ENCODE peak calls at places on chromosomes 16 and 17, in eight cellular contexts. One of them, this sample, is unnamed.

GRCh38 chr16:68079616-68080344 is 5.4 kb upstream of the NFATC3 start:
- DNase-seq in sigmoid colon: peak; percentile 84
- DNase-seq in A549: no peak
- DNase-seq in right lobe of liver: peak; percentile 88
- DNase-seq in stomach: peak; percentile 54
- DNase-seq in CD4-positive, CD25-positive, alpha-beta regulatory T cell: peak; percentile 49
- DNase-seq in CD8-positive, alpha-beta T cell: peak; percentile 39
- DNase-seq in RWPE1: no peak
- DNase-seq in this sample: no peak

GRCh38 chr16:50697881-50698767 is 4.7 kb downstream of the NOD2 start:
- DNase-seq in sigmoid colon: no peak
- DNase-seq in A549: no peak
- DNase-seq in right lobe of liver: peak; percentile 56
- DNase-seq in stomach: peak; percentile 40
- DNase-seq in CD4-positive, CD25-positive, alpha-beta regulatory T cell: no peak
- DNase-seq in CD8-positive, alpha-beta T cell: no peak
- DNase-seq in RWPE1: no peak
- DNase-seq in this sample: no peak

GRCh38 chr16:71540-72341 is 690 bp downstream of the RHBDF1 start:
- DNase-seq in sigmoid colon: peak; percentile 93
- DNase-seq in A549: peak; percentile 81
- DNase-seq in right lobe of liver: no peak
- DNase-seq in stomach: peak; percentile 57
- DNase-seq in CD4-positive, CD25-positive, alpha-beta regulatory T cell: no peak
- DNase-seq in CD8-positive, alpha-beta T cell: no peak
- DNase-seq in RWPE1: peak; percentile 96
- DNase-seq in this sample: no peak

GRCh38 chr17:60904582-60904981 is 226.9 kb downstream of the BCAS3 start:
- DNase-seq in sigmoid colon: no peak
- DNase-seq in A549: no peak
- DNase-seq in right lobe of liver: no peak
- DNase-seq in stomach: no peak
- DNase-seq in CD4-positive, CD25-positive, alpha-beta regulatory T cell: no peak
- DNase-seq in CD8-positive, alpha-beta T cell: no peak
- DNase-seq in RWPE1: no peak
- DNase-seq in this sample: no peak

GRCh38 chr17:2957631-2958286 is 105.6 kb downstream of the OR1D5 start:
- DNase-seq in sigmoid colon: peak; percentile 50
- DNase-seq in A549: no peak
- DNase-seq in right lobe of liver: peak; percentile 23
- DNase-seq in stomach: peak; percentile 20
- DNase-seq in CD4-positive, CD25-positive, alpha-beta regulatory T cell: no peak
- DNase-seq in CD8-positive, alpha-beta T cell: no peak
- DNase-seq in RWPE1: no peak
- DNase-seq in this sample: no peak

GRCh38 chr17:2883544-2884203 is 87.4 kb downstream of the RAP1GAP2 start:
- DNase-seq in sigmoid colon: no peak
- DNase-seq in A549: peak; percentile 71
- DNase-seq in right lobe of liver: no peak
- DNase-seq in stomach: no peak
- DNase-seq in CD4-positive, CD25-positive, alpha-beta regulatory T cell: no peak
- DNase-seq in CD8-positive, alpha-beta T cell: no peak
- DNase-seq in RWPE1: peak; percentile 77
- DNase-seq in this sample: no peak

GRCh38 chr17:79800325-79801155 is 3.7 kb upstream of the CBX8 start:
- DNase-seq in sigmoid colon: no peak
- DNase-seq in A549: no peak
- DNase-seq in right lobe of liver: no peak
- DNase-seq in stomach: no peak
- DNase-seq in CD4-positive, CD25-positive, alpha-beta regulatory T cell: no peak
- DNase-seq in CD8-positive, alpha-beta T cell: no peak
- DNase-seq in RWPE1: no peak
- DNase-seq in this sample: no peak

GRCh38 chr16:29992371-29992967 is 2.9 kb downstream of the HIRIP3 start:
- DNase-seq in sigmoid colon: no peak
- DNase-seq in A549: no peak
- DNase-seq in right lobe of liver: no peak
- DNase-seq in stomach: no peak
- DNase-seq in CD4-positive, CD25-positive, alpha-beta regulatory T cell: no peak
- DNase-seq in CD8-positive, alpha-beta T cell: no peak
- DNase-seq in RWPE1: no peak
- DNase-seq in this sample: no peak

GRCh38 chr17:73323622-73324455 is 12.0 kb upstream of the CDC42EP4 start:
- DNase-seq in sigmoid colon: no peak
- DNase-seq in A549: no peak
- DNase-seq in right lobe of liver: no peak
- DNase-seq in stomach: no peak
- DNase-seq in CD4-positive, CD25-positive, alpha-beta regulatory T cell: no peak
- DNase-seq in CD8-positive, alpha-beta T cell: no peak
- DNase-seq in RWPE1: no peak
- DNase-seq in this sample: no peak

GRCh38 chr17:976316-976715 is 3.3 kb downstream of the NXN start:
- DNase-seq in sigmoid colon: no peak
- DNase-seq in A549: no peak
- DNase-seq in right lobe of liver: no peak
- DNase-seq in stomach: no peak
- DNase-seq in CD4-positive, CD25-positive, alpha-beta regulatory T cell: no peak
- DNase-seq in CD8-positive, alpha-beta T cell: no peak
- DNase-seq in RWPE1: no peak
- DNase-seq in this sample: no peak

GRCh38 chr17:61002316-61002736 is 324.7 kb downstream of the BCAS3 start:
- DNase-seq in sigmoid colon: no peak
- DNase-seq in A549: peak; percentile 63
- DNase-seq in right lobe of liver: no peak
- DNase-seq in stomach: no peak
- DNase-seq in CD4-positive, CD25-positive, alpha-beta regulatory T cell: no peak
- DNase-seq in CD8-positive, alpha-beta T cell: no peak
- DNase-seq in RWPE1: peak; percentile 12
- DNase-seq in this sample: no peak

GRCh38 chr16:13193721-13194120 is 292.3 kb downstream of the SHISA9 start:
- DNase-seq in sigmoid colon: no peak
- DNase-seq in A549: no peak
- DNase-seq in right lobe of liver: no peak
- DNase-seq in stomach: no peak
- DNase-seq in CD4-positive, CD25-positive, alpha-beta regulatory T cell: no peak
- DNase-seq in CD8-positive, alpha-beta T cell: no peak
- DNase-seq in RWPE1: no peak
- DNase-seq in this sample: no peak

GRCh38 chr16:84881702-84882521 is 62.1 kb downstream of the CRISPLD2 start:
- DNase-seq in sigmoid colon: no peak
- DNase-seq in A549: peak; percentile 67
- DNase-seq in right lobe of liver: no peak
- DNase-seq in stomach: no peak
- DNase-seq in CD4-positive, CD25-positive, alpha-beta regulatory T cell: no peak
- DNase-seq in CD8-positive, alpha-beta T cell: no peak
- DNase-seq in RWPE1: peak; percentile 38
- DNase-seq in this sample: no peak

GRCh38 chr17:27319536-27320221 is 25.8 kb downstream of the WSB1 start:
- DNase-seq in sigmoid colon: peak; percentile 94
- DNase-seq in A549: no peak
- DNase-seq in right lobe of liver: peak; percentile 71
- DNase-seq in stomach: peak; percentile 88
- DNase-seq in CD4-positive, CD25-positive, alpha-beta regulatory T cell: no peak
- DNase-seq in CD8-positive, alpha-beta T cell: no peak
- DNase-seq in RWPE1: no peak
- DNase-seq in this sample: no peak

GRCh38 chr17:16938496-16939270 is 33.2 kb downstream of the TNFRSF13B start:
- DNase-seq in sigmoid colon: peak; percentile 37
- DNase-seq in A549: no peak
- DNase-seq in right lobe of liver: no peak
- DNase-seq in stomach: peak; percentile 18
- DNase-seq in CD4-positive, CD25-positive, alpha-beta regulatory T cell: no peak
- DNase-seq in CD8-positive, alpha-beta T cell: no peak
- DNase-seq in RWPE1: no peak
- DNase-seq in this sample: no peak

DNA sequence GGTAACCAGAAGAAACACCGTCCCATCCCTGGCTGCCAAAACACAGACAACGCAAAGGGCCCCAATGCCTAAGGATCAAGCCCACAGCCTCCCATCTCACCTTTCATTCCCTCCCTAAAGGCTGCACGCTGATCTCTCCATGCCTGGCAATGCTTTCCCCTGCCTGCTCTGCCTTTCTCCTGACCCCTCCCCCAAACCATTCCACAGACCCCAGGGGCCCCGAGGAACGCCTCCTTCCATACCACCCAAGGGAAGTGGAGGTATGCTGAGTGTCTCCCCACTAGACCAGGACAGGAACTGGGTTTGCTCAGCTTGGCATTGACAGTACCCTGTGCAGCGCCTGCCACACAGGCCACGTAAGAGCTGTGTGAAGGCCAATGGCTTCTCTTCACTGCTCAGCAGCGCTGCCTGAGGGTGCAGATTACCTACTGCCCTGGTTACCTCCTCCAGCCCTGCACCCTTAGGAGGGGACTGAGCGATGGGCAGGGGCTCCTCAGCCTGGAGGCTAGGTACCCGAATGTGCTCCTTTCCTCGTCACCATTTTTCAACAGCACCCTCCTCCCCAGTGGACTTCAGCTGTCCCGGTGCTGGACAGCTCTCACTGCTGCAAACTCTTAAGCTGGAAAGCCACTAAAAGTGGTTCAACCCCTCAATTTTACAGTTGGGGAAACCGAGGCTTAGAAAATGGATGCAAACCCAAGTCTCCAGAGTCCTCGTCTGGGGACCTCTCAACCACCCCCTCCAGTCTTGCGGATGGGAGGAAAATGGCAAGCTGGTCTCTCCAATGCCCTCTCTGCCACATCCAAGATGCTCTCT is 45.0 kb downstream of the SRCIN1 start:
- DNase-seq in sigmoid colon: no peak
- DNase-seq in A549: no peak
- DNase-seq in right lobe of liver: no peak
- DNase-seq in stomach: no peak
- DNase-seq in CD4-positive, CD25-positive, alpha-beta regulatory T cell: no peak
- DNase-seq in CD8-positive, alpha-beta T cell: no peak
- DNase-seq in RWPE1: no peak
- DNase-seq in this sample: no peak
- H3K27ac ChIP-seq in sigmoid colon: no peak overlapping the region
- H3K27ac ChIP-seq in A549: no peak overlapping the region
- H3K27ac ChIP-seq in right lobe of liver: no peak overlapping the region
- H3K27ac ChIP-seq in stomach: no peak overlapping the region
- H3K27ac ChIP-seq in CD4-positive, CD25-positive, alpha-beta regulatory T cell: no peak overlapping the region
- H3K27ac ChIP-seq in CD8-positive, alpha-beta T cell: no peak overlapping the region
- H3K27ac ChIP-seq in RWPE1: no peak overlapping the region
- H3K27ac ChIP-seq in this sample: no peak overlapping the region

GRCh38 chr16:15418206-15418605 is 16.2 kb upstream of the BMERB1 start:
- DNase-seq in sigmoid colon: no peak
- DNase-seq in A549: no peak
- DNase-seq in right lobe of liver: no peak
- DNase-seq in stomach: no peak
- DNase-seq in CD4-positive, CD25-positive, alpha-beta regulatory T cell: no peak
- DNase-seq in CD8-positive, alpha-beta T cell: no peak
- DNase-seq in RWPE1: no peak
- DNase-seq in this sample: no peak
- H3K27ac ChIP-seq in sigmoid colon: no peak overlapping the region
- H3K27ac ChIP-seq in A549: no peak overlapping the region
- H3K27ac ChIP-seq in right lobe of liver: no peak overlapping the region
- H3K27ac ChIP-seq in stomach: no peak overlapping the region
- H3K27ac ChIP-seq in CD4-positive, CD25-positive, alpha-beta regulatory T cell: no peak overlapping the region
- H3K27ac ChIP-seq in CD8-positive, alpha-beta T cell: no peak overlapping the region
- H3K27ac ChIP-seq in RWPE1: no peak overlapping the region
- H3K27ac ChIP-seq in this sample: no peak overlapping the region

GRCh38 chr17:57606111-57606875 is 138.8 kb downstream of the CCDC182 start:
- DNase-seq in sigmoid colon: no peak
- DNase-seq in A549: no peak
- DNase-seq in right lobe of liver: no peak
- DNase-seq in stomach: no peak
- DNase-seq in CD4-positive, CD25-positive, alpha-beta regulatory T cell: no peak
- DNase-seq in CD8-positive, alpha-beta T cell: no peak
- DNase-seq in RWPE1: no peak
- DNase-seq in this sample: no peak
- H3K27ac ChIP-seq in sigmoid colon: no peak overlapping the region
- H3K27ac ChIP-seq in A549: no peak overlapping the region
- H3K27ac ChIP-seq in right lobe of liver: no peak overlapping the region
- H3K27ac ChIP-seq in stomach: peak overlapping the region; percentile 75
- H3K27ac ChIP-seq in CD4-positive, CD25-positive, alpha-beta regulatory T cell: peak overlapping the region; percentile 85
- H3K27ac ChIP-seq in CD8-positive, alpha-beta T cell: peak overlapping the region; percentile 67
- H3K27ac ChIP-seq in RWPE1: no peak overlapping the region
- H3K27ac ChIP-seq in this sample: no peak overlapping the region

GRCh38 chr16:3655030-3655790 is 719 bp downstream of the DNASE1 start:
- DNase-seq in sigmoid colon: peak; percentile 55
- DNase-seq in A549: no peak
- DNase-seq in right lobe of liver: peak; percentile 45
- DNase-seq in stomach: no peak
- DNase-seq in CD4-positive, CD25-positive, alpha-beta regulatory T cell: no peak
- DNase-seq in CD8-positive, alpha-beta T cell: no peak
- DNase-seq in RWPE1: no peak
- DNase-seq in this sample: no peak

GRCh38 chr16:3654249-3654991 is at the start of gene DNASE1:
- DNase-seq in sigmoid colon: peak; percentile 71
- DNase-seq in A549: peak; percentile 80
- DNase-seq in right lobe of liver: peak; percentile 66
- DNase-seq in stomach: peak; percentile 66
- DNase-seq in CD4-positive, CD25-positive, alpha-beta regulatory T cell: peak; percentile 31
- DNase-seq in CD8-positive, alpha-beta T cell: peak; percentile 13
- DNase-seq in RWPE1: peak; percentile 60
- DNase-seq in this sample: peak; percentile 27

GRCh38 chr16:3659200-3659599 is 4.7 kb downstream of the DNASE1 start:
- DNase-seq in sigmoid colon: peak; percentile 2
- DNase-seq in A549: no peak
- DNase-seq in right lobe of liver: no peak
- DNase-seq in stomach: no peak
- DNase-seq in CD4-positive, CD25-positive, alpha-beta regulatory T cell: no peak
- DNase-seq in CD8-positive, alpha-beta T cell: no peak
- DNase-seq in RWPE1: no peak
- DNase-seq in this sample: no peak

GRCh38 chr16:3655791-3656490 is 1.4 kb downstream of the DNASE1 start:
- DNase-seq in sigmoid colon: peak; percentile 47
- DNase-seq in A549: no peak
- DNase-seq in right lobe of liver: no peak
- DNase-seq in stomach: no peak
- DNase-seq in CD4-positive, CD25-positive, alpha-beta regulatory T cell: no peak
- DNase-seq in CD8-positive, alpha-beta T cell: no peak
- DNase-seq in RWPE1: no peak
- DNase-seq in this sample: no peak

DNA sequence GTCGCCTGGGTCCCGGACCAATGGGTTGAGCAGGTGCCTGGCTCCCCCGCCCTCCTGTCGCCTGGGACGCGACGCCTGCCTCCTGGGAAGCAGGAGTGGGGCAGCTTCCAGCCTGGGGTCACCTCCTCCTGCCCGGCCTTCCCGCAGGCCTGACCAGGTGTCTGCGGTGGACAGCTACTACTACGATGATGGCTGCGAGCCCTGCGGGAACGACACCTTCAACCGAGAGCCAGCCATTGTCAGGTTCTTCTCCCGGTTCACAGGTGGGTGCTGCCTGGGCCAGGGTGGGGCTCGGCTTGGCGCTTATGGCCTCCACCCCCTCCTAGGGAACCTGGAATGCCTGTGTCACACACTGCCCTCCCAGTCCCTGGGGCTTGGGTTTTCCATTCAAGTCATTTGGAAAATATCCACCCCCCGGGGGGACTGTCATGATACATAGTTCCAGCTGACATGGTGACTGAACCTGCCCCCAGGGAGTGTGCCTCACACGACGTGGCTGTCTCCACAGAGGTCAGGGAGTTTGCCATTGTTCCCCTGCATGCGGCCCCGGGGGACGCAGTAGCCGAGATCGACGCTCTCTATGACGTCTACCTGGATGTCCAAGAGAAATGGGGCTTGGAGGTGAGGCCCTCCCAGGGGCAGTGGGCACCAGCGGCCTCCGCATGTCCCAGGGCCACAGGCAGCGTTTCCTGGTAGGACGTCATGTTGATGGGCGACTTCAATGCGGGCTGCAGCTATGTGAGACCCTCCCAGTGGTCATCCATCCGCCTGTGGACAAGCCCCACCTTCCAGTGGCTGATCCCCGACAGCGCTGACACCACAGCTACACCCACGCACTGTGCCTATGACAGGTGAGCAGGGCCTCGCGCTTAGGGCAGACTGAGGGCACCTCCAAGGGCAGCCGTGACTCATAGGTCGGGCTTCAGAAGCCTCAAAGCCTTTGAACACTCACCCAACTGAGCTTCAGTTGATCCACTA is 2.3 kb downstream of the DNASE1 start:
- DNase-seq in sigmoid colon: peak; percentile 52
- DNase-seq in A549: no peak
- DNase-seq in right lobe of liver: peak; percentile 43
- DNase-seq in stomach: no peak
- DNase-seq in CD4-positive, CD25-positive, alpha-beta regulatory T cell: no peak
- DNase-seq in CD8-positive, alpha-beta T cell: no peak
- DNase-seq in RWPE1: peak; percentile 13
- DNase-seq in this sample: no peak
- H3K27ac ChIP-seq in sigmoid colon: no peak overlapping the region
- H3K27ac ChIP-seq in A549: no peak overlapping the region
- H3K27ac ChIP-seq in right lobe of liver: no peak overlapping the region
- H3K27ac ChIP-seq in stomach: no peak overlapping the region
- H3K27ac ChIP-seq in CD4-positive, CD25-positive, alpha-beta regulatory T cell: no peak overlapping the region
- H3K27ac ChIP-seq in CD8-positive, alpha-beta T cell: no peak overlapping the region
- H3K27ac ChIP-seq in RWPE1: peak overlapping the region; percentile 14
- H3K27ac ChIP-seq in this sample: no peak overlapping the region